ENCODE peak calls at places on chromosome 1, in eight cellular contexts. D is A549, H is HCT116, G is GM23338, N is HepG2, J is SK-N-SH, B is K562, A is HL-60. Z is an unnamed sample.

GRCh38 chr1:53708687-53709086 is 30.3 kb downstream of the GLIS1 start:
- DNase-seq in D (no peak), H (no peak), G (no peak), N (no peak), J (no peak), B (no peak), A (no peak), Z (no peak)

GRCh38 chr1:117284408-117285215 is 73.9 kb upstream of the VTCN1 start:
- DNase-seq in D (peak), H (peak), G (peak), N (peak), J (peak), B (peak), A (peak), Z (peak)

GRCh38 chr1:209751627-209752231 is 4.1 kb upstream of the TRAF3IP3 start:
- DNase-seq in D (no peak), H (no peak), G (no peak), N (no peak), J (no peak), B (no peak), A (no peak), Z (no peak)

GRCh38 chr1:55718758-55719671 is 503.9 kb upstream of the USP24 start:
- DNase-seq in D (peak), H (no peak), G (peak), N (peak), J (no peak), B (no peak), A (no peak), Z (no peak)

GRCh38 chr1:37037675-37038074 is 3.4 kb upstream of the GRIK3 start:
- DNase-seq in D (no peak), H (no peak), G (peak), N (no peak), J (no peak), B (no peak), A (no peak), Z (no peak)

GRCh38 chr1:23908453-23909341 is 4.5 kb downstream of the CNR2 start:
- DNase-seq in D (no peak), H (no peak), G (no peak), N (no peak), J (no peak), B (peak), A (peak), Z (no peak)

GRCh38 chr1:2192031-2192995 is 2.3 kb downstream of the FAAP20 start:
- DNase-seq in D (no peak), H (no peak), G (no peak), N (no peak), J (no peak), B (no peak), A (no peak), Z (no peak)

GRCh38 chr1:109773900-109774485 is 10.3 kb upstream of the EPS8L3 start:
- DNase-seq in D (no peak), H (no peak), G (no peak), N (no peak), J (no peak), B (no peak), A (no peak), Z (no peak)

GRCh38 chr1:53195913-53196484 is 625 bp upstream of the CPT2 start:
- DNase-seq in D (no peak), H (no peak), G (no peak), N (peak), J (no peak), B (no peak), A (no peak), Z (no peak)

DNA sequence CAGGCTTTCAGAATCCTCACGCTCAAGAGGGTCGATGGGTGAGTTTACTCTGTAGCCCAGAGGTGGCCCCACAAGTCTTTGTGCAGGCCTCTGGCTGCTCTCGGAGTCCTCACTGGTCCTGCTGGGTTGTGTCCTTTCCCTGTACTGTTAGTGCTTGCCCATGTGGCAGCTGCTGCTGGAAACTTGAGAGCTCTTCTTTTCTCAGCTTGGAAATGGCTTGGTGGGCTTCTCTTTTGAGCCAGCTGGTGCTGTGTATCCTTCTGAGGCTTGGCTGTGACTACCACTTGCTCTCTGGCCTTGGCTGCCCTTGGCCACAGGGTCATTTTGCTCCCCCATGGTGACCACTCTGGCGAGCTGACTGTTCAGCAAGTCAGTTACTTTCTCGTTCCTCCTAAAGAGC is 82.2 kb upstream of the LMO4 start:
- DNase-seq in D (no peak), H (no peak), G (no peak), N (no peak), J (no peak), B (no peak), A (no peak), Z (no peak)
- TF ChIP-seq REST in D (no peak), H (no peak), G (no peak), N (no peak), J (no peak), B (no peak), A (no peak), Z (no peak)

GRCh38 chr1:145992958-145993617 is 3.3 kb downstream of the TXNIP start:
- DNase-seq in D (no peak), H (no peak), G (no peak), N (no peak), J (no peak), B (no peak), A (no peak), Z (no peak)
- TF ChIP-seq REST in D (no peak), H (no peak), G (no peak), N (no peak), J (no peak), B (no peak), A (no peak), Z (no peak)

GRCh38 chr1:115911298-115911697 is 65.0 kb upstream of the SLC22A15 start:
- DNase-seq in D (no peak), H (no peak), G (no peak), N (no peak), J (no peak), B (no peak), A (no peak), Z (no peak)

GRCh38 chr1:115906627-115907026 is 65.7 kb upstream of the NHLH2 start:
- DNase-seq in D (no peak), H (no peak), G (no peak), N (no peak), J (no peak), B (no peak), A (no peak), Z (no peak)

GRCh38 chr1:115907092-115907491 is 66.2 kb upstream of the NHLH2 start:
- DNase-seq in D (no peak), H (no peak), G (no peak), N (no peak), J (no peak), B (no peak), A (no peak), Z (no peak)

GRCh38 chr1:115910231-115910630 is 66.1 kb upstream of the SLC22A15 start:
- DNase-seq in D (no peak), H (no peak), G (no peak), N (no peak), J (no peak), B (no peak), A (no peak), Z (no peak)

GRCh38 chr1:115908565-115909334 is 67.6 kb upstream of the SLC22A15 start:
- DNase-seq in D (no peak), H (no peak), G (no peak), N (no peak), J (no peak), B (no peak), A (no peak), Z (no peak)
- TF ChIP-seq REST in D (no peak), H (no peak), G (no peak), N (no peak), J (no peak), B (no peak), A (no peak), Z (no peak)

DNA sequence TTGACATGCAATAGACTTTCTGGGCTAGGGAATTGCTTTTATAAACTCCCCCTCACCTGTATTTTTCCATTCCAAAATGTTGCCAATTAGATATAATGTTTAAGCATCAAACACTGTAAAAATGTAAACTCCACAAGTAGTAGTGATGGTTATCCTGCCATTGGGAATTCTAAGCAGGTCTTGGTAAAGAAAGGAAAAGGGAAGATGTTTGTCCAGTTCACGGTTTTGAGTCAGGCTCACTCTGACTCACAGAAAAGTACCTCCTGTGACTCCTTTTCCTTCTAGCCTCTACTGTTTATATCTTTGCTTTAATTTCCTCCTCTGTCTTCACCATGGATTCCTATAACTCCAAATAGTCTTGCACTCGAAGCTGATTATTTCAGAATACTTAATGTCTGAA is 19.0 kb upstream of the PTPN14 start:
- DNase-seq in D (peak), H (no peak), G (no peak), N (no peak), J (no peak), B (no peak), A (no peak), Z (no peak)
- TF ChIP-seq REST in D (no peak), H (no peak), G (no peak), N (no peak), J (no peak), B (no peak), A (no peak), Z (no peak)

GRCh38 chr1:14345925-14346550 is 252.4 kb upstream of the KAZN start:
- DNase-seq in D (no peak), H (peak), G (no peak), N (no peak), J (no peak), B (peak), A (no peak), Z (no peak)

GRCh38 chr1:14347186-14347585 is 251.3 kb upstream of the KAZN start:
- DNase-seq in D (no peak), H (no peak), G (no peak), N (no peak), J (no peak), B (no peak), A (no peak), Z (no peak)

GRCh38 chr1:14347776-14348175 is 250.7 kb upstream of the KAZN start:
- DNase-seq in D (no peak), H (no peak), G (no peak), N (no peak), J (no peak), B (no peak), A (no peak), Z (no peak)

GRCh38 chr1:14352897-14353296 is 245.6 kb upstream of the KAZN start:
- DNase-seq in D (no peak), H (no peak), G (no peak), N (no peak), J (no peak), B (no peak), A (no peak), Z (no peak)

GRCh38 chr1:14350197-14350596 is 248.3 kb upstream of the KAZN start:
- DNase-seq in D (no peak), H (no peak), G (no peak), N (no peak), J (no peak), B (no peak), A (no peak), Z (no peak)
- TF ChIP-seq REST in D (no peak), H (no peak), G (no peak), N (no peak), J (no peak), B (no peak), A (no peak), Z (no peak)

GRCh38 chr1:113219377-113219776 is 146.4 kb downstream of the LRIG2 start:
- DNase-seq in D (no peak), H (no peak), G (peak), N (no peak), J (peak), B (no peak), A (no peak), Z (no peak)
- TF ChIP-seq REST in D (no peak), H (no peak), G (no peak), N (no peak), J (no peak), B (no peak), A (no peak), Z (no peak)

GRCh38 chr1:61284933-61285332 is 202.6 kb downstream of the NFIA start:
- DNase-seq in D (no peak), H (no peak), G (no peak), N (no peak), J (no peak), B (no peak), A (no peak), Z (no peak)
- TF ChIP-seq REST in D (no peak), H (no peak), G (no peak), N (no peak), J (no peak), B (no peak), A (no peak), Z (no peak)

DNA sequence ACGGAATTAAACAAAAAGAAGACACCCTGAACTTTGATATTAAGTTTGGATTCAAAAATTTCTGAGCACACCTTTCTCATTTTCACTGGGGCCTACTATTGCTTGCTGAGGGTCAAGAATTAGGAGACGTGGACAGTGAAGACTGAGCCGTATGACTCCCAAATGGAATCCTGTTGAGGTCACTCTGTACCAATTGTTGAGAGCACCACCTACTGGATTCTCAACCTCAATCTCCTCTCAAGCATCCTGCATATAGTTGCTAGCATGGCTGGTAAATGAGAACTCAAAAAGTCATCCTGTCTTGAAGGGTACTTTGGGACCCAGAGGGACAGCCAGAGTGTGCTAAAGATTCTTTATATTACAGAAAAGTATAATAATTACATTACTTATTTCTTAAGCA is 20.2 kb upstream of the MTR start:
- DNase-seq in D (peak), H (peak), G (peak), N (peak), J (peak), B (peak), A (no peak), Z (no peak)
- TF ChIP-seq REST in D (no peak), H (no peak), G (no peak), N (no peak), J (no peak), B (no peak), A (no peak), Z (no peak)

Z was measured in Panc1.